ENCODE peak calls at places on chromosomes 4 and X, in eight cellular contexts. Q, B, A, R, N, K, F and S are unnamed samples.

GRCh38 chr4:141388483-141388882 is 167.8 kb downstream of the ZNF330 start:
- DNase-seq in Q (no peak), B (no peak), A (no peak), R (peak; percentile 89), N (no peak), K (no peak), F (no peak), S (no peak)

GRCh38 chr4:26753642-26754041 is 107.0 kb upstream of the STIM2 start:
- DNase-seq in Q (no peak), B (no peak), A (no peak), R (peak; percentile 68), N (no peak), K (no peak), F (no peak), S (no peak)

GRCh38 chr4:5916229-5916628 is 23.3 kb upstream of the CRMP1 start:
- DNase-seq in Q (no peak), B (no peak), A (no peak), R (no peak), N (no peak), K (no peak), F (no peak), S (no peak)

GRCh38 chr4:125519376-125520171 is 204.8 kb downstream of the FAT4 start:
- DNase-seq in Q (no peak), B (no peak), A (no peak), R (no peak), N (no peak), K (no peak), F (no peak), S (no peak)

GRCh38 chrX:7689791-7690412 is 153.1 kb upstream of the VCX start:
- DNase-seq in Q (no peak), B (no peak), A (no peak), R (no peak), N (no peak), K (no peak), F (no peak), S (no peak)

GRCh38 chr4:95591278-95591677 is 42.5 kb upstream of the UNC5C start:
- DNase-seq in Q (no peak), B (peak; percentile 9), A (no peak), R (no peak), N (no peak), K (no peak), F (no peak), S (no peak)

GRCh38 chrX:44843318-44843702 is 511 bp upstream of the DUSP21 start:
- DNase-seq in Q (no peak), B (no peak), A (no peak), R (no peak), N (no peak), K (peak; percentile 10), F (no peak), S (no peak)

GRCh38 chr4:24489870-24490269 is 94.5 kb downstream of the DHX15 start:
- DNase-seq in Q (no peak), B (no peak), A (no peak), R (no peak), N (no peak), K (no peak), F (no peak), S (no peak)

GRCh38 chr4:139177888-139178609 is 1.0 kb upstream of the ELF2 start:
- DNase-seq in Q (peak; percentile 48), B (peak; percentile 90), A (peak; percentile 96), R (peak; percentile 91), N (peak; percentile 86), K (peak; percentile 90), F (peak; percentile 79), S (peak; percentile 96)

GRCh38 chrX:150258176-150258425 is 105.0 kb upstream of the MAMLD1 start:
- DNase-seq in Q (no peak), B (no peak), A (no peak), R (no peak), N (no peak), K (no peak), F (no peak), S (no peak)

GRCh38 chr4:188780686-188781085 is 641.4 kb downstream of the TRIML1 start:
- DNase-seq in Q (no peak), B (no peak), A (no peak), R (no peak), N (no peak), K (no peak), F (no peak), S (no peak)

GRCh38 chr4:102217345-102217744 is 127.9 kb downstream of the SLC39A8 start:
- DNase-seq in Q (no peak), B (peak; percentile 36), A (no peak), R (no peak), N (no peak), K (no peak), F (no peak), S (no peak)

GRCh38 chrX:152642931-152643525 is 5.3 kb downstream of the GABRQ start:
- DNase-seq in Q (no peak), B (no peak), A (no peak), R (no peak), N (no peak), K (no peak), F (no peak), S (no peak)

GRCh38 chrX:52574416-52575275 is 57.8 kb upstream of the XAGE1B start:
- DNase-seq in Q (peak; percentile 2), B (peak; percentile 76), A (peak; percentile 23), R (peak; percentile 61), N (peak; percentile 39), K (peak; percentile 38), F (no peak), S (peak; percentile 45)

GRCh38 chrX:149633511-149633910 is 1.9 kb upstream of the TMEM185A start:
- DNase-seq in Q (no peak), B (no peak), A (no peak), R (no peak), N (no peak), K (no peak), F (no peak), S (no peak)

GRCh38 chrX:40098264-40099045 is 697 bp upstream of the BCOR start:
- DNase-seq in Q (no peak), B (peak; percentile 71), A (peak; percentile 51), R (no peak), N (no peak), K (peak; percentile 31), F (no peak), S (peak; percentile 64)

GRCh38 chrX:53794181-53794580 is 107.7 kb upstream of the HUWE1 start:
- DNase-seq in Q (no peak), B (no peak), A (no peak), R (no peak), N (no peak), K (no peak), F (no peak), S (no peak)
- TF ChIP-seq USF2 in Q (no peak), B (no peak), A (no peak), R (no peak), N (no peak), K (no peak), F (no peak), S (no peak)

GRCh38 chrX:154321624-154322023 is 26.0 kb downstream of the TKTL1 start:
- DNase-seq in Q (no peak), B (peak; percentile 14), A (no peak), R (no peak), N (peak; percentile 5), K (no peak), F (no peak), S (no peak)
- TF ChIP-seq USF2 in Q (no peak), B (no peak), A (no peak), R (no peak), N (no peak), K (no peak), F (no peak), S (no peak)

DNA sequence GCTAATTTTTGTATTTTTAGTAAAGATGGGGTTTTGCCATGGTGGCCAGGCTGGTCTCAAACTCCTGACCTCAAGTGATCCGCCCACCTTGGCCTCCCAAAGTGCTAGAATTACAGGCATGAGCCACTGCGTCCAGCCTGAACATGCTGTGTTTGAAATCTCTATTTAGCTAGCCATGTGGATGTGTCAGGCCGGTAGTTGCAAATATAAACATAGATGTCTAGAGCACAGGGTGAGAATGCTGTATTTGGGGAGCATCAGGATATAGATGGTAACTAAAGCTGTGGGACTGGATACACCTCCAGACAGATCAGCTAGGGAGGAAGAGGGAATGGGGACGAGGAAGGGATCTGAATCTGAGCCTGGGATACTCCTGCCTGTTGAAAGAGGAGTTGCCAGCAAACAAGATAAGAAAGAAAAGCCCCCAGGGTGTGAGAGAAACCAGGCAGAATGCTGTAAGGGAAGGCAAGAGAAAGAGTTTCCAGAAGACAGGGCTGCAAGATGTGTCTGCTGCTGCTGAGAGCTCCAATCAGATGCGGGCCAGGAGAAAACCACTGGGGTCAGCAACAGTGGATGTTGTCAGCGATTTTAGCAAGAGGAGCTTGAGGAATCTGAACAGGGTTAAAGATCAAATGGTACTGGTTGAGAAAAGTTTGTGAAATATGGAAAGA is 177.4 kb downstream of the PALLD start:
- DNase-seq in Q (no peak), B (peak; percentile 18), A (no peak), R (peak; percentile 65), N (no peak), K (no peak), F (no peak), S (no peak)
- TF ChIP-seq USF2 in Q (no peak), B (no peak), A (no peak), R (no peak), N (no peak), K (no peak), F (no peak), S (no peak)

GRCh38 chrX:97756879-97757278 is 873.2 kb downstream of the RPA4 start:
- DNase-seq in Q (no peak), B (no peak), A (no peak), R (no peak), N (no peak), K (no peak), F (no peak), S (no peak)
- TF ChIP-seq USF2 in Q (no peak), B (no peak), A (no peak), R (no peak), N (no peak), K (no peak), F (no peak), S (no peak)

GRCh38 chrX:140467211-140467610 is 37.7 kb downstream of the SOX3 start:
- DNase-seq in Q (no peak), B (no peak), A (no peak), R (no peak), N (no peak), K (no peak), F (no peak), S (no peak)
- TF ChIP-seq USF2 in Q (no peak), B (no peak), A (no peak), R (no peak), N (no peak), K (no peak), F (no peak), S (no peak)

GRCh38 chr4:48042979-48043461 is 26.4 kb downstream of the NIPAL1 start:
- DNase-seq in Q (no peak), B (no peak), A (no peak), R (no peak), N (peak; percentile 77), K (no peak), F (no peak), S (no peak)
- TF ChIP-seq USF2 in Q (no peak), B (no peak), A (no peak), R (no peak), N (no peak), K (no peak), F (no peak), S (no peak)